ENCODE peak calls at places on chromosomes 6 and 20, in four cellular contexts. One of them, this sample, is unnamed. For H3K4me1, the result is how much of the 10 kb centered on the place peaks cover.

GRCh38 chr6:90072961-90073464 is 178.7 kb downstream of the GJA10 start:
- DNase-seq in upper lobe of right lung: no peak
- DNase-seq in left ventricle myocardium inferior: no peak
- DNase-seq in stomach: no peak
- DNase-seq in this sample: no peak

GRCh38 chr6:131172237-131172636 is 37.0 kb downstream of the AKAP7 start:
- DNase-seq in upper lobe of right lung: no peak
- DNase-seq in left ventricle myocardium inferior: no peak
- DNase-seq in stomach: no peak
- DNase-seq in this sample: no peak

GRCh38 chr6:2111162-2111677 is 134.2 kb downstream of the GMDS start:
- DNase-seq in upper lobe of right lung: no peak
- DNase-seq in left ventricle myocardium inferior: no peak
- DNase-seq in stomach: no peak
- DNase-seq in this sample: no peak

GRCh38 chr6:73556796-73557195 is 36.0 kb upstream of the EEF1A1 start:
- DNase-seq in upper lobe of right lung: no peak
- DNase-seq in left ventricle myocardium inferior: no peak
- DNase-seq in stomach: no peak
- DNase-seq in this sample: no peak

GRCh38 chr20:22579711-22580697 is 4.4 kb downstream of the FOXA2 start:
- DNase-seq in upper lobe of right lung: peak
- DNase-seq in left ventricle myocardium inferior: no peak
- DNase-seq in stomach: peak
- DNase-seq in this sample: no peak

GRCh38 chr20:44646023-44646640 is 5.4 kb downstream of the ADA start:
- DNase-seq in upper lobe of right lung: no peak
- DNase-seq in left ventricle myocardium inferior: no peak
- DNase-seq in stomach: no peak
- DNase-seq in this sample: no peak

GRCh38 chr6:157667211-157668033 is 155.6 kb upstream of the SNX9 start:
- DNase-seq in upper lobe of right lung: peak
- DNase-seq in left ventricle myocardium inferior: no peak
- DNase-seq in stomach: peak
- DNase-seq in this sample: no peak

GRCh38 chr6:166621114-166621540 is 5.9 kb downstream of the RPS6KA2 start:
- DNase-seq in upper lobe of right lung: no peak
- DNase-seq in left ventricle myocardium inferior: no peak
- DNase-seq in stomach: peak
- DNase-seq in this sample: no peak

GRCh38 chr6:70289299-70289698 is 13.6 kb downstream of the COL9A1 start:
- DNase-seq in upper lobe of right lung: no peak
- DNase-seq in left ventricle myocardium inferior: no peak
- DNase-seq in stomach: no peak
- DNase-seq in this sample: no peak

GRCh38 chr6:132750455-132751248 is 7.1 kb downstream of the VNN2 start:
- DNase-seq in upper lobe of right lung: no peak
- DNase-seq in left ventricle myocardium inferior: no peak
- DNase-seq in stomach: no peak
- DNase-seq in this sample: no peak

GRCh38 chr20:46388945-46389344 is 17.5 kb downstream of the ELMO2 start:
- DNase-seq in upper lobe of right lung: no peak
- DNase-seq in left ventricle myocardium inferior: no peak
- DNase-seq in stomach: no peak
- DNase-seq in this sample: no peak

GRCh38 chr6:82066196-82066595 is 181.3 kb downstream of the IBTK start:
- DNase-seq in upper lobe of right lung: no peak
- DNase-seq in left ventricle myocardium inferior: no peak
- DNase-seq in stomach: no peak
- DNase-seq in this sample: no peak

GRCh38 chr6:144286503-144287393 is 1.6 kb downstream of the UTRN start:
- DNase-seq in upper lobe of right lung: peak
- DNase-seq in left ventricle myocardium inferior: peak
- DNase-seq in stomach: peak
- DNase-seq in this sample: peak

GRCh38 chr20:47735412-47736400 is 49.6 kb downstream of the SULF2 start:
- DNase-seq in upper lobe of right lung: peak
- DNase-seq in left ventricle myocardium inferior: peak
- DNase-seq in stomach: peak
- DNase-seq in this sample: no peak

GRCh38 chr20:13276945-13277582 is 56.0 kb downstream of the ISM1 start:
- DNase-seq in upper lobe of right lung: no peak
- DNase-seq in left ventricle myocardium inferior: no peak
- DNase-seq in stomach: no peak
- DNase-seq in this sample: no peak

GRCh38 chr6:6629416-6629815 is 40.9 kb downstream of the LY86 start:
- DNase-seq in upper lobe of right lung: no peak
- DNase-seq in left ventricle myocardium inferior: no peak
- DNase-seq in stomach: no peak
- DNase-seq in this sample: no peak

GRCh38 chr6:107118976-107119375 is 3.7 kb upstream of the BEND3 start:
- DNase-seq in upper lobe of right lung: no peak
- DNase-seq in left ventricle myocardium inferior: no peak
- DNase-seq in stomach: no peak
- DNase-seq in this sample: no peak

GRCh38 chr6:107115695-107116327 is 496 bp upstream of the BEND3 start:
- DNase-seq in upper lobe of right lung: peak
- DNase-seq in left ventricle myocardium inferior: no peak
- DNase-seq in stomach: peak
- DNase-seq in this sample: peak

GRCh38 chr6:107114872-107115694 is at the start of gene BEND3:
- DNase-seq in upper lobe of right lung: peak
- DNase-seq in left ventricle myocardium inferior: peak
- DNase-seq in stomach: peak
- DNase-seq in this sample: peak

GRCh38 chr6:107116328-107116892 is 1.1 kb upstream of the BEND3 start:
- DNase-seq in upper lobe of right lung: peak
- DNase-seq in left ventricle myocardium inferior: no peak
- DNase-seq in stomach: peak
- DNase-seq in this sample: no peak

DNA sequence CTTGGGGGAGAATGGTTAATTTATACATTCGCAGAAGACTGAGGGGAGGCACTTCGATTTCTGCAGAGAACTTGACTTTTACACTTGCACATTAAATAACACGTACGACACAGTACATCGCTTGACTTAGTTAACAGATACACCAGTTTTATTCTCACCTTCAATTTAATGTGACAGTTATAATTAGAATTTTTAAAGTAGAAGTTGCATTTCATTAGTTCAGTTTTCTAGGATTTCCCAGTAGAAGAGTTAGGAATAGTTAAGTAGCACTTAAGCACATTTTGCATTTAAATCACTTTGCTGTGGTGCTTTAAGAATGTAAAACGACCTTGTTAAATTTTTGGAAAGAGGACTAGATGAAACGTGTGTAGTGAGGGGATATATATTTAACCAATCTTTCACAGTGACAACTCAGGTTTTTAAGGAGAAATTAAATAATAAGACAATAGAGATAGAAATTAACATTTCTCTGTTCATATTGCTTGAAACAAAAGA is 1.7 kb upstream of the BEND3 start:
- DNase-seq in upper lobe of right lung: no peak
- DNase-seq in left ventricle myocardium inferior: no peak
- DNase-seq in stomach: no peak
- DNase-seq in this sample: no peak
- H3K4me3 ChIP-seq in upper lobe of right lung: peak
- H3K4me3 ChIP-seq in left ventricle myocardium inferior: peak
- H3K4me3 ChIP-seq in stomach: peak
- H3K4me3 ChIP-seq in this sample: no peak

DNA sequence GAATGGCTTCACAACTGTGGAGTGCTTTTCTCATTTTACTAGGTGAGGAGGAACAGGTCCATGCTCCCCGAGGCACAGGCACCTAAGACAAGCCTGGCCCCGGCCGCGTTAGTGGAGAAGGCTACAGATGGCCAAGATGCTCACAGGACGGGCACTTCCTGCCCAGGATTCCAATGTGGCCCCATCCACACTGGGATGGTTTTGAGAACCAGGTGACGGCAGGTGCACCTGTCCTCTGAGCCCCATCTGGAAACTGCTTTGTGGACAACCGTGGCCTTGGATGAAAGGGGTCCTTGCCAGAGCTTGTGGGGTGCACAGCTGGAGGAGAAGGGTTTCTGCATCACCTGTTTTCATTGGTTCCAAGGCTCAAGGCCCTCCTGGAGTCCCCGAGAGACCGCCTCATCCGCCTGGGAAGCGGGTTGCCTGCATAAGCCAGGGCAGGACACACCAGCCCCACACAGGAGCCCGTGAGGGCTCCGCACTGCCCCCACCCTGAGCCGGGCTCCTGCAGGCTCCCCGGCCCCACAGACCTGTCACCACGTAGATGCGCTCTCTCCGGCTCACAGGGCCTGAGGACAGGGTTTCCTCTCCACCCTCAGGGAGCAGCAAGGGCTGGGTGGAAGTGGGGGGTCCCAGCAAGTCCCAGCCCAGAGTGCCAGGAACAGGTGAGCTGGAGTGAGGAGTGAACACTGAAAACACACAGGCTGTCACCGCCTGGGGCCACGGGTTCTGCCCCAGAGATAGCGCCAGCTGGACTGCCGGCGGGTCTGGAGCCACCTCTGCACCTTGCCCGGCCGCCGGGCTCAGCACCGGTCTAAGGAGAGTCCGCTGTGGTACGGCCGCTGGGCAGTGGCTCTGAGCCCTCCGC is 18.3 kb downstream of the NTSR1 start:
- DNase-seq in upper lobe of right lung: no peak
- DNase-seq in left ventricle myocardium inferior: peak
- DNase-seq in stomach: no peak
- DNase-seq in this sample: peak
- H3K4me1 ChIP-seq in upper lobe of right lung: under half
- H3K4me1 ChIP-seq in left ventricle myocardium inferior: under half
- H3K4me1 ChIP-seq in stomach: under half
- H3K4me1 ChIP-seq in this sample: under half

DNA sequence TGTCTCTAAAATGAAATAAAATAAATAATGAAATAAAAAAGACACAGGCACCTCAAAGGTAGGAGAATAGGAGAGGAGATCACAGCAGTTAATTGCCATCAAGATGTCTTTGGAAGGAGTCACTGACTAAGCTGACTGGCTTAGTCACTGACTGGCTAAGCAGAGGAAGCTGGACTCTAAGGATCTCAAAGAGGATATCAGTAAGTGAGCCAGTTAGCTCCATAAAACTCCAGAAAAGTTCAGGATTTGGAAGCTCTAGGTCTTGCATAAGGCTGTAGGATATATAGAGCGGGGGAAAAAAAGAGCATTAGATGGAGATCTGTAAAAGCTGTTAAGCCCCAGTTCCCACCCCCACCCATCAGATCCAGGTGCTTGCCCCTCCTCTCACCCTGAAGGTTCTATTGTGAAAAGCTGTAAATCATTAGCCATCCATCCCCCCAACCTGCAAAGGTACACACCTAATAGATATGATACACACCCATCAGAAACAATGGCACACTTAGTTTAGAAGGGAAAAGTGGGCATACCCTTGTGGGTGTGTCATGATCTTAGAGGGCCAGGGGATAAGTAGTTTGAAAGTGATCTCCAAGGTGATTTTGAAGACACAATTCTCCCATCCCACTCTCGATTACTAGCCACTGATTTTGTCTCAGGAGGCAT is 32.2 kb downstream of the CARMIL1 start:
- DNase-seq in upper lobe of right lung: no peak
- DNase-seq in left ventricle myocardium inferior: no peak
- DNase-seq in stomach: no peak
- DNase-seq in this sample: no peak
- H3K27ac ChIP-seq in upper lobe of right lung: peak
- H3K27ac ChIP-seq in left ventricle myocardium inferior: peak
- H3K27ac ChIP-seq in stomach: peak
- H3K27ac ChIP-seq in this sample: peak

DNA sequence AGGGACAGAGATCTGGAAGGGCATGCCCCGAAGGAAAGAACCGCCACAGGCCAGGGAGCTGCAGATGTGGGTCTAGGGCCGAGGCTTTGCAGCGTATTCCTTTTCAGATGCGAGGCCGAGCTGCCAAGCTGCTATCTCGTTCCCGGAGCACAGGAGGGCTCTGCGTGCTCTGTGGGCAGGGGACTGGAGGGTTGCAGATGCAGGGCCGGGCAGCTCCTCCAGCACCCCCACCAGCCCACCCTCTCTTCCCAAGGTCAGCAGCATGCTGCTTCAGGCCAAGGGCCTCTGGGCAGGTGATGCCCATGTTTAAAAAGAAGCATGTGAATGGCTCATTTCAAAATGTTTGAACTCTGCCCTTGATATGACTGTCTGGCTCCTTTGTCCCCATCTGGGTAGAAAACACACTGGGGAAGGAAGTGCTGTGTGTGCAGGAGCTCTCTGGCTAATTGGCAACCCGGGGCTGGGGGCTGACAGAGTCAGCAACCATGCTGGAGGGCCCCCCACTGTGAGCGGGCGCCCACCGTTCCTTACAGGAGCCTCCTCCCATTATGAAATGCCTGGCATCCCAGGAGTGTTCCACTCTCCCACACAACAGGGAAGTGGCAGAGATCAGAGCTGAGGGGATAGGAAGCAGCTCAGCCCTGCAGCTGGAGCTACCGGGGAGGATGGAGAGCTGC is 353.4 kb downstream of the ZFAND3 start:
- DNase-seq in upper lobe of right lung: no peak
- DNase-seq in left ventricle myocardium inferior: no peak
- DNase-seq in stomach: no peak
- DNase-seq in this sample: no peak
- H3K4me3 ChIP-seq in upper lobe of right lung: no peak
- H3K4me3 ChIP-seq in left ventricle myocardium inferior: no peak
- H3K4me3 ChIP-seq in stomach: no peak
- H3K4me3 ChIP-seq in this sample: no peak

DNA sequence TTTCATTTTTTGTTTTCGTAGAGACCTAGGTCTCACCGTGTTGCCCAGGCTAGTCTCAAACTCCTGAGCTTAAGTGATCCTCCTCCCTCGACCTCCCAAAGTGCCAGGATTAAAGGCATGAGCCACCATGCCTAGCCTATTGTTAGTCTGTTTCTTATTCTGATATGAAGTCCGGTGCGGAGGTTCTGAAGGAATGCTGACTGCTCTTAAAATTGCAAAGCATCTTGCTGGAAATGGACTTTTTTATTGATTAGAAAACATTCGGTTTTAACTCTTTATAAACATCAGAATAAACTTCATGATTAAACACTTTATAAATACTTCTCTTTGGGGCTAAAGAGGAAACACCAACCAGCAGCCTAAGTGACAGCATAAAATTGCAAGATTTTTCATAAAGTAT is 3.2 kb downstream of the TNFAIP3 start:
- DNase-seq in upper lobe of right lung: no peak
- DNase-seq in left ventricle myocardium inferior: no peak
- DNase-seq in stomach: no peak
- DNase-seq in this sample: no peak
- H3K4me1 ChIP-seq in upper lobe of right lung: half or more
- H3K4me1 ChIP-seq in left ventricle myocardium inferior: half or more
- H3K4me1 ChIP-seq in stomach: half or more
- H3K4me1 ChIP-seq in this sample: under half

This sample was measured in aorta.